ENCODE peak calls at places on chromosomes 4 and X, in six cellular contexts. G is upper lobe of right lung, U is HCT116, Y is fibroblast of lung, D is IMR-90, E is dorsolateral prefrontal cortex. I is an unnamed sample.
A peak's percentile ranks its signal among the peaks of the same experiment; 100 is the strongest.

GRCh38 chr4:20480161-20480947 is 219.9 kb upstream of the PACRGL start:
- DNase-seq in G (no peak), U (no peak), Y (no peak), D (no peak), E (no peak), I (no peak)

GRCh38 chr4:14856076-14856926 is 146.0 kb upstream of the CPEB2 start:
- DNase-seq in G (no peak), U (peak; percentile 86), Y (peak; percentile 100), D (peak; percentile 100), E (no peak), I (peak; percentile 94)

GRCh38 chr4:25621027-25621930 is 34.4 kb upstream of the SLC34A2 start:
- DNase-seq in G (no peak), U (no peak), Y (no peak), D (no peak), E (no peak), I (no peak)

GRCh38 chrX:71144651-71145050 is at the start of gene NLGN3:
- DNase-seq in G (no peak), U (no peak), Y (peak; percentile 0), D (no peak), E (peak; percentile 66), I (no peak)

GRCh38 chr4:89000844-89001360 is 56.1 kb downstream of the FAM13A start:
- DNase-seq in G (no peak), U (no peak), Y (peak; percentile 68), D (peak; percentile 60), E (no peak), I (peak; percentile 66)

GRCh38 chr4:33134366-33134765 is 2414.2 kb downstream of the PCDH7 start:
- DNase-seq in G (no peak), U (no peak), Y (no peak), D (no peak), E (no peak), I (no peak)

GRCh38 chr4:98512918-98513317 is 145.5 kb downstream of the TSPAN5 start:
- DNase-seq in G (no peak), U (no peak), Y (no peak), D (no peak), E (no peak), I (no peak)

GRCh38 chr4:54586343-54586953 is 71.3 kb upstream of the KIT start:
- DNase-seq in G (no peak), U (no peak), Y (peak; percentile 28), D (peak; percentile 70), E (no peak), I (peak; percentile 69)

GRCh38 chr4:24742773-24743676 is 52.3 kb upstream of the SOD3 start:
- DNase-seq in G (no peak), U (no peak), Y (no peak), D (no peak), E (no peak), I (no peak)

GRCh38 chrX:75151828-75152592 is 4.1 kb downstream of the ABCB7 start:
- DNase-seq in G (no peak), U (no peak), Y (no peak), D (no peak), E (no peak), I (no peak)

GRCh38 chr4:153781717-153782416 is 7.0 kb downstream of the SFRP2 start:
- DNase-seq in G (no peak), U (no peak), Y (peak; percentile 76), D (peak; percentile 16), E (no peak), I (peak; percentile 73)

GRCh38 chrX:17242470-17242869 is 132.5 kb upstream of the NHS start:
- DNase-seq in G (no peak), U (peak; percentile 34), Y (peak; percentile 69), D (peak; percentile 55), E (no peak), I (peak; percentile 51)

GRCh38 chr4:169270156-169270809 is 473 bp downstream of the SH3RF1 start:
- DNase-seq in G (peak; percentile 84), U (no peak), Y (peak; percentile 52), D (no peak), E (peak; percentile 43), I (peak; percentile 50)

GRCh38 chr4:181855307-181855706 is 387.9 kb upstream of the TENM3 start:
- DNase-seq in G (no peak), U (no peak), Y (peak; percentile 28), D (no peak), E (no peak), I (no peak)

GRCh38 chr4:41877020-41877796 is 58.0 kb upstream of the TMEM33 start:
- DNase-seq in G (no peak), U (no peak), Y (no peak), D (no peak), E (no peak), I (no peak)

GRCh38 chr4:31259119-31259518 is 539.0 kb downstream of the PCDH7 start:
- DNase-seq in G (no peak), U (no peak), Y (no peak), D (no peak), E (no peak), I (no peak)

GRCh38 chrX:15598031-15598430 is 2.7 kb downstream of the ACE2 start:
- DNase-seq in G (no peak), U (no peak), Y (no peak), D (no peak), E (no peak), I (no peak)

GRCh38 chr4:145884775-145885174 is 53.8 kb downstream of the ZNF827 start:
- DNase-seq in G (no peak), U (no peak), Y (no peak), D (no peak), E (no peak), I (no peak)

DNA sequence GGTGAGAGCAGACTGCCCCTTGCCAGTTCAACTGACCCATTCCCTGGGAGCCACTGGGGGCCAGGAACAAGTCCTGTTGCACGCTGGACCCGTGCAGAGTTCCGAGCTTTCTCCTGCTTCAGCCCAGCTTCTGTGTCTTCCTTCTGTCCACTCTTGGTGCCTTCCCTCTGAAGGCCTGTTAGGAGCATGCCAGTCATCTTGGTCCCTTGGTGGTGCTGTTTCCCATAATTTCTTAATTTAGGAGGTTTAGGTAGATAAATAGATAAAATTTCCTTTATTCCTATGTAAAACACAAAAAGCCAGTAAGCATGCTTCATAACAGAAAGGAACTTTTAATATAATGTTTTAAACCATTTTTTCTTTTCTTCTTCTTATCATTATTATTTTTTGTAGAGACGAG is 672.7 kb downstream of the CCSER1 start:
- DNase-seq in G (no peak), U (no peak), Y (no peak), D (no peak), E (no peak), I (no peak)
- TF ChIP-seq CTCF in G (no peak), U (peak; percentile 13), Y (no peak), D (no peak), E (no peak), I (no peak)

GRCh38 chr4:185924458-185924857 is 112.5 kb upstream of the SORBS2 start:
- DNase-seq in G (no peak), U (no peak), Y (no peak), D (no peak), E (no peak), I (no peak)
- H3K4me3 ChIP-seq in G (no peak overlapping the region), U (no peak overlapping the region), Y (no peak overlapping the region), D (no peak overlapping the region), E (no peak overlapping the region), I (no peak overlapping the region)

GRCh38 chr4:173591760-173592159 is 61.7 kb upstream of the HAND2 start:
- DNase-seq in G (no peak), U (peak; percentile 1), Y (no peak), D (no peak), E (no peak), I (no peak)
- TF ChIP-seq CTCF in G (no peak), U (peak; percentile 29), Y (no peak), D (no peak), E (no peak), I (no peak)

GRCh38 chrX:153966841-153967535 is 4.6 kb downstream of the HCFC1 start:
- DNase-seq in G (no peak), U (no peak), Y (no peak), D (peak; percentile 43), E (no peak), I (no peak)
- H3K4me3 ChIP-seq in G (peak overlapping the region; percentile 68), U (no peak overlapping the region), Y (no peak overlapping the region), D (no peak overlapping the region), E (peak overlapping the region; percentile 34), I (no peak overlapping the region)

I was measured in fibroblast of villous mesenchyme.